ENCODE peak calls at places on chromosomes 13 and 19, in eight cellular contexts. P is adrenal gland, G is stomach, L is HepG2, T is tibial nerve, O is heart left ventricle, M is K562, K is transverse colon. W is an unnamed sample.

GRCh38 chr13:75255159-75255558 is 226.8 kb downstream of the TBC1D4 start:
- DNase-seq in P (no peak), G (no peak), L (no peak), T (no peak), O (no peak), M (no peak), K (no peak), W (no peak)

GRCh38 chr13:79228972-79229371 is 177.1 kb downstream of the RBM26 start:
- DNase-seq in P (no peak), G (peak), L (no peak), T (no peak), O (no peak), M (no peak), K (no peak), W (no peak)

GRCh38 chr13:44629465-44630183 is 53.5 kb upstream of the TSC22D1 start:
- DNase-seq in P (no peak), G (no peak), L (no peak), T (no peak), O (no peak), M (no peak), K (no peak), W (no peak)

GRCh38 chr19:35703343-35703742 is 1.0 kb upstream of the ZBTB32 start:
- DNase-seq in P (no peak), G (no peak), L (no peak), T (no peak), O (no peak), M (no peak), K (no peak), W (no peak)

GRCh38 chr19:29690842-29691241 is 24.2 kb downstream of the C19orf12 start:
- DNase-seq in P (no peak), G (no peak), L (peak), T (no peak), O (no peak), M (peak), K (no peak), W (no peak)

GRCh38 chr13:92103673-92104296 is 705.4 kb downstream of the GPC5 start:
- DNase-seq in P (no peak), G (no peak), L (no peak), T (no peak), O (no peak), M (no peak), K (no peak), W (no peak)

GRCh38 chr13:31046711-31047279 is 114.3 kb downstream of the TEX26 start:
- DNase-seq in P (no peak), G (no peak), L (no peak), T (no peak), O (no peak), M (no peak), K (peak), W (no peak)

GRCh38 chr13:31204592-31204991 is 4.8 kb downstream of the B3GLCT start:
- DNase-seq in P (no peak), G (no peak), L (peak), T (no peak), O (no peak), M (peak), K (no peak), W (peak)

GRCh38 chr13:64154514-64154913 is 2738.9 kb upstream of the PCDH20 start:
- DNase-seq in P (no peak), G (no peak), L (no peak), T (no peak), O (no peak), M (no peak), K (no peak), W (no peak)

GRCh38 chr13:114148521-114148855 is 16.1 kb upstream of the RASA3 start:
- DNase-seq in P (peak), G (peak), L (no peak), T (no peak), O (no peak), M (no peak), K (peak), W (no peak)

GRCh38 chr13:72565893-72566292 is 161.5 kb downstream of the MZT1 start:
- DNase-seq in P (no peak), G (no peak), L (peak), T (no peak), O (no peak), M (no peak), K (no peak), W (no peak)

GRCh38 chr19:56105090-56105701 is 15.9 kb downstream of the ZNF787 start:
- DNase-seq in P (peak), G (peak), L (peak), T (peak), O (peak), M (no peak), K (peak), W (peak)

GRCh38 chr13:51380269-51380668 is 40.8 kb downstream of the SERPINE3 start:
- DNase-seq in P (no peak), G (no peak), L (no peak), T (no peak), O (no peak), M (no peak), K (no peak), W (no peak)

GRCh38 chr19:56333506-56333905 is 18.9 kb upstream of the ZSCAN5A start:
- DNase-seq in P (no peak), G (peak), L (peak), T (no peak), O (no peak), M (peak), K (peak), W (peak)

GRCh38 chr13:49098771-49099512 is 121.2 kb upstream of the MLNR start:
- DNase-seq in P (no peak), G (no peak), L (no peak), T (no peak), O (no peak), M (no peak), K (no peak), W (no peak)

GRCh38 chr13:77523834-77524728 is 11.4 kb upstream of the SCEL start:
- DNase-seq in P (no peak), G (no peak), L (no peak), T (no peak), O (no peak), M (no peak), K (no peak), W (no peak)

GRCh38 chr19:16851031-16851712 is 22.0 kb downstream of the SIN3B start:
- DNase-seq in P (no peak), G (no peak), L (no peak), T (no peak), O (no peak), M (no peak), K (no peak), W (peak)

GRCh38 chr19:29542776-29543175 is 17.0 kb downstream of the VSTM2B start:
- DNase-seq in P (no peak), G (no peak), L (no peak), T (no peak), O (no peak), M (no peak), K (no peak), W (no peak)

GRCh38 chr13:51764184-51765141 is 39.5 kb downstream of the DHRS12 start:
- DNase-seq in P (no peak), G (peak), L (peak), T (peak), O (peak), M (no peak), K (peak), W (no peak)

GRCh38 chr13:43196171-43196611 is 172.8 kb downstream of the DNAJC15 start:
- DNase-seq in P (no peak), G (no peak), L (no peak), T (no peak), O (peak), M (no peak), K (no peak), W (no peak)

GRCh38 chr19:33673996-33674395 is 52.2 kb downstream of the CHST8 start:
- DNase-seq in P (no peak), G (peak), L (no peak), T (no peak), O (no peak), M (no peak), K (no peak), W (no peak)

GRCh38 chr13:66114127-66114526 is 1116.0 kb downstream of the PCDH9 start:
- DNase-seq in P (no peak), G (no peak), L (no peak), T (no peak), O (no peak), M (no peak), K (no peak), W (no peak)

GRCh38 chr13:105798541-105798940 is 736.9 kb downstream of the EFNB2 start:
- DNase-seq in P (no peak), G (no peak), L (no peak), T (no peak), O (no peak), M (no peak), K (no peak), W (no peak)

GRCh38 chr19:35383536-35383935 is 12.7 kb downstream of the GPR42 start:
- DNase-seq in P (no peak), G (no peak), L (no peak), T (no peak), O (no peak), M (no peak), K (no peak), W (no peak)

GRCh38 chr19:9467161-9467560 is 31.3 kb downstream of the ZNF560 start:
- DNase-seq in P (no peak), G (no peak), L (no peak), T (no peak), O (no peak), M (no peak), K (no peak), W (no peak)

GRCh38 chr13:51303063-51303552 is 36.4 kb upstream of the SERPINE3 start:
- DNase-seq in P (no peak), G (no peak), L (no peak), T (no peak), O (no peak), M (no peak), K (no peak), W (no peak)

GRCh38 chr19:9721861-9722260 is 46.7 kb downstream of the ZNF846 start:
- DNase-seq in P (no peak), G (no peak), L (no peak), T (no peak), O (no peak), M (no peak), K (no peak), W (no peak)

GRCh38 chr13:110015253-110015652 is 228.9 kb upstream of the IRS2 start:
- DNase-seq in P (no peak), G (peak), L (no peak), T (no peak), O (no peak), M (no peak), K (no peak), W (no peak)

GRCh38 chr19:46515879-46516350 is 20.2 kb upstream of the PNMA8B start:
- DNase-seq in P (no peak), G (no peak), L (peak), T (no peak), O (no peak), M (peak), K (no peak), W (peak)

GRCh38 chr13:52809310-52809769 is 39.1 kb downstream of the PCDH8 start:
- DNase-seq in P (peak), G (peak), L (peak), T (no peak), O (peak), M (peak), K (peak), W (peak)

GRCh38 chr19:56312787-56313343 is 1.8 kb downstream of the ZSCAN5A start:
- DNase-seq in P (no peak), G (no peak), L (no peak), T (no peak), O (no peak), M (no peak), K (no peak), W (no peak)

GRCh38 chr19:58356236-58356970 is 3.1 kb upstream of the A1BG start:
- DNase-seq in P (no peak), G (no peak), L (no peak), T (no peak), O (no peak), M (no peak), K (no peak), W (no peak)

GRCh38 chr13:100182894-100183490 is 94.1 kb downstream of the PCCA start:
- DNase-seq in P (no peak), G (no peak), L (peak), T (no peak), O (no peak), M (no peak), K (no peak), W (no peak)

GRCh38 chr13:107585466-107585865 is 629.9 kb downstream of the LIG4 start:
- DNase-seq in P (no peak), G (no peak), L (no peak), T (no peak), O (no peak), M (no peak), K (no peak), W (no peak)

GRCh38 chr19:8206147-8207087 is 2.8 kb upstream of the CERS4 start:
- DNase-seq in P (no peak), G (peak), L (no peak), T (no peak), O (no peak), M (no peak), K (no peak), W (no peak)

GRCh38 chr19:46511237-46511636 is 15.6 kb upstream of the PNMA8B start:
- DNase-seq in P (no peak), G (no peak), L (no peak), T (no peak), O (no peak), M (no peak), K (no peak), W (no peak)

DNA sequence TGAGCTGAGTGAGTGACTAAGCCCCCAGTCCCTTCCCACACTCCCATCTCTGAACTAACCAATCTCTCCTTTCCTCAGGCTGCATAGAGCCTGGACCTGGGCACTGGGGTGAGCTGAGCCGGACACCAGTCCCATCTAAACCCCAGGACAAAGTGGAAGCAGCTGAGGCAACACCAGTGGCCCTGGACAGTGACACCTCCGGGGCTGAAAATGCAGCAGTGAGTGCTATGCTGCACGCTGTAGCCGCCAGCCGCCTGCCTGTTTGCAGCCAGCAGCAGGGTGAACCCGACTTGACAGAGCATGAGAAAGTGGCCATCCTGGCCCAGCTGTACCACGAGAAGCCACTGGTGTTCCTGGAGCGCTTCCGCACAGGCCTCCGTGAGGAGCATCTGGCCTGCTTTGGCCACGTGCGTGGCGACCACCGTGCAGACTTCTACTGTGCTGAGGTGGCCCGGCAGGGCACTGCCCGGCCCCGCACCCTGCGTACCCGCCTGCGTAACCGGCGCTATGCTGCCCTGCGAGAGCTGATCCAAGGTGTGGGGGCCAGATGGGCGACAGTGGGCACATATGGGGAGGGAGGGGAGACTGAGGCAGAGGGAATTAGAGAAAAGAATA is 6.4 kb downstream of the CCDC97 start:
- DNase-seq in P (no peak), G (no peak), L (no peak), T (no peak), O (no peak), M (no peak), K (no peak), W (no peak)
- TF ChIP-seq POLR2A in P (no peak), G (no peak), L (no peak), T (no peak), O (no peak), M (no peak), K (no peak), W (no peak)

GRCh38 chr19:12956446-12957388 is at the start of gene GADD45GIP1:
- DNase-seq in P (peak), G (peak), L (peak), T (peak), O (peak), M (peak), K (peak), W (no peak)
- TF ChIP-seq POLR2A in P (peak), G (no peak), L (peak), T (no peak), O (no peak), M (peak), K (peak), W (peak)

GRCh38 chr19:6773323-6773931 is 919 bp downstream of the VAV1 start:
- DNase-seq in P (peak), G (peak), L (no peak), T (no peak), O (no peak), M (no peak), K (peak), W (no peak)
- TF ChIP-seq POLR2A in P (no peak), G (no peak), L (no peak), T (no peak), O (no peak), M (no peak), K (no peak), W (no peak)

GRCh38 chr13:33363328-33363727 is 77.8 kb upstream of the STARD13 start:
- DNase-seq in P (no peak), G (no peak), L (no peak), T (no peak), O (no peak), M (no peak), K (no peak), W (no peak)
- TF ChIP-seq POLR2A in P (no peak), G (no peak), L (no peak), T (no peak), O (no peak), M (no peak), K (no peak), W (no peak)

DNA sequence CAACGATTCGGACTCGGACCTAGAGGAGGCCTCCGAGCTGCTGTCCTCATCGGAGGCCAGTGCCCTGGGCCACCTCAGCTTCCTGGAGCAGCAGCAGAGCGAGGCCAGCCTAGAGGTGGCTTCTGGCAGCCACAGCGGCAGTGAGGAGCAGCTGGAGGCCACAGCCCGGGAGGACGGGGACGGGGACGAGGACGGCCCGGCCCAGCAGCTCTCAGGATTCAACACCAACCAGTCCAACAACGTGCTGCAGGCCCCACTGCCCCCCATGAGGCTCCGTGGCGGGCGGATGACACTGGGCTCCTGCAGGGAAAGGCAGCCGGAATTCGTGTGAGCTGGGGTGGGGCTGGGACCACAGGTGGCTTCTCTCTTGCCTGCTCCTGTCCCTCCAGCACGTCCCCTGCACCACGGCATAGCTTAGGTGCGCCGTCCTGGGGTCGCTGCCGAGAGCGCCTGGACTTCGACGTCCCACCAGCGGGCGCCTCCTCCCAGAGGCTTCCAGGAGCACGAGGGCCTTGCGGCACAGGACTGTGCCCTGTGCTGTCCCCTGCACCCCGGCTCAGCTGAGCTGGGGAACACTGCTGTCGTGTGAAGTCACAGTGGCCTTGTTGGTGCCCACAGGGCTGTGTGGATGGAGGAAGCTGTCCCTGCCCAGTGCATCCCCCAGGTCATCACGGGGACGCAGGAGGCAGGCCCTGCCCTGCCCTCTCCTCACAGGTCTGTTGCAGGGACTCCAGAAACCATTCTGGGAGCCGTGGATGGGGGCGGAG is 9.3 kb downstream of the POLR2E start:
- DNase-seq in P (no peak), G (no peak), L (no peak), T (no peak), O (no peak), M (no peak), K (no peak), W (no peak)
- TF ChIP-seq POLR2A in P (no peak), G (no peak), L (no peak), T (no peak), O (no peak), M (peak), K (peak), W (no peak)

DNA sequence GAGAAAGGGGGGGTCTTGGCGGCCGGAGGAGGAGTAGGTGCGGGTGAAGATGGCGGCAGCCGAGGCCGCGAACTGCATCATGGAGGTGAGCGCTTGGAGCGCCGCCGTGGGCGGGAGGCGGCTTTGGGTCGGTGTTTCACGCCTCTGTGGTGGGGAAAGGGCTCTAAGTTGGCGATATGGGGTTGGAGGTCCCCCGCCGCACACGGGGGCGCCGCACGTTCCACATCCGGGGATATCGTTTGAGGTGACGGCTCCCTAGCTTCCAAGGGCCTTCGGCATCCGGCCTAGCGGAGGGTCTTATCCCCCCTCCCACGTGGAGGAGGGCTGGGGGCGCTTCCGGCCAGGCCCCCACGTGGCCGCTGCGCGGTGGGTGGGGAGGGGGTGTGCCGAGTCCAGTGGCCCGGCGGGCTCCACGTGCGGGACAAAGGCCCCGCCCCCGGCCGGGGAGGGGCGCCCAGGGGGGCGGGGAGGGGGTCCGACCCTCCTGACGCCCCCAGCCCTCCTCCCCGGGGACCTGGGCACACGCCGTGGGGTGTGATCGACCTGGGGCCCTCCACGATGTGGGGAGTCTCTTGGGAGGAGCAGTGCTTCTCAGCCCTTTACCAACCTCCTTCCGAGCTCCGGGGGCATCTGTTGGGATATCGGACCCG is at the start of gene PRMT1:
- DNase-seq in P (peak), G (no peak), L (peak), T (no peak), O (no peak), M (peak), K (peak), W (no peak)
- TF ChIP-seq POLR2A in P (peak), G (no peak), L (peak), T (peak), O (no peak), M (peak), K (peak), W (peak)

DNA sequence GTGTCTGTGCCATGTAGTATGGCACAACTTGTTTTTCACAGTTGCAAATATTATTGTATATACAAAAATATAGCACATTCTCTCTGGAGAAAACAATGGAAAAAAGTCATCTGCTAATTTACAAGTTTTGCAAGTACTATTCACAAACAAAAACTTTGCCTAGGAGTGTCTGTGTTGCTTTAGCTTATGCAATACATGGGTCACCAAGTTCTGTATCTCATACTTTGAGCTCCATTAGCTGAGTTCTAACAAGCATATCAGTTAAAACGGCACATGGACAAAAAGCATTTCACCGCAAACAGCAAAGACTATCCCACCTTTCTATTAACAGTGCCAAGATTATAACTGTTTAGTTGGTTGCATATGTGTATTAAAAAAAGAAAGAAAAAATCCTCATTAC is 4.6 kb downstream of the SPRY2 start:
- DNase-seq in P (no peak), G (no peak), L (no peak), T (no peak), O (no peak), M (no peak), K (no peak), W (no peak)
- TF ChIP-seq POLR2A in P (no peak), G (no peak), L (no peak), T (no peak), O (no peak), M (no peak), K (no peak), W (no peak)

DNA sequence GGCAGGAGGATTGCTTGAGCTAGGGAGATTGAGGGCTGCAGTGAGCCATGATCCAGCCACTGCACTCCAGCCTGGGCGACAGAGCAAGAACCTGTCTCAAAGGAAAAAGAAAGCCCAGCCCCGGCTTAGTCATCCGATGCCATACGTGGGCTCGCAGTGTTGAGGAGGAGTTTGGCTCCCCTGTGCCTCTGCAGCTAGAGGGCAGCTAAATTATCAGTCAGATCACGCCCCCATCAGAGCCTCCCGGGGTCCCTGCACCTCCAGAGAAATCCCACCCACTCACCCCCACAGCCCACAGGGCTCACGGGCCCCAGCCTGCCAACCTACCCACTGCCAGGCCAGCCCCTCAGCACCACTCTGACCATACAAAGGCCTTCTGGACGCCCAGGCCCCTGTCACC is 27.6 kb downstream of the MAU2 start:
- DNase-seq in P (no peak), G (no peak), L (no peak), T (no peak), O (no peak), M (no peak), K (no peak), W (no peak)
- TF ChIP-seq POLR2A in P (no peak), G (no peak), L (no peak), T (no peak), O (no peak), M (no peak), K (no peak), W (no peak)

W was measured in H54.